ENCODE peak calls at places on chromosome 1, in six cellular contexts. One of them, this sample, is unnamed.

GRCh38 chr1:109045595-109045994 is 3.7 kb upstream of the WDR47 start:
- DNase-seq in activated gamma-delta T cell treated with anti-CD3 and anti-CD28 coated beads, Interleukin-2, amount 50 U/mL, for 16 hours: no peak
- DNase-seq in activated CD4-positive, CD25-positive, alpha-beta regulatory T cell: no peak
- DNase-seq in RWPE1: no peak
- DNase-seq in lung: no peak
- DNase-seq in NCI-H1105: no peak
- DNase-seq in this sample: no peak

GRCh38 chr1:199545780-199546179 is 481.7 kb upstream of the NR5A2 start:
- DNase-seq in activated gamma-delta T cell treated with anti-CD3 and anti-CD28 coated beads, Interleukin-2, amount 50 U/mL, for 16 hours: no peak
- DNase-seq in activated CD4-positive, CD25-positive, alpha-beta regulatory T cell: no peak
- DNase-seq in RWPE1: peak; percentile 25
- DNase-seq in lung: no peak
- DNase-seq in NCI-H1105: no peak
- DNase-seq in this sample: no peak

GRCh38 chr1:22880174-22880601 is 92.5 kb downstream of the LACTBL1 start:
- DNase-seq in activated gamma-delta T cell treated with anti-CD3 and anti-CD28 coated beads, Interleukin-2, amount 50 U/mL, for 16 hours: no peak
- DNase-seq in activated CD4-positive, CD25-positive, alpha-beta regulatory T cell: no peak
- DNase-seq in RWPE1: no peak
- DNase-seq in lung: no peak
- DNase-seq in NCI-H1105: no peak
- DNase-seq in this sample: no peak

GRCh38 chr1:85578321-85579295 is 2.0 kb upstream of the CCN1 start:
- DNase-seq in activated gamma-delta T cell treated with anti-CD3 and anti-CD28 coated beads, Interleukin-2, amount 50 U/mL, for 16 hours: no peak
- DNase-seq in activated CD4-positive, CD25-positive, alpha-beta regulatory T cell: no peak
- DNase-seq in RWPE1: no peak
- DNase-seq in lung: no peak
- DNase-seq in NCI-H1105: no peak
- DNase-seq in this sample: no peak

GRCh38 chr1:24015226-24016210 is 35.4 kb upstream of the SRSF10 start:
- DNase-seq in activated gamma-delta T cell treated with anti-CD3 and anti-CD28 coated beads, Interleukin-2, amount 50 U/mL, for 16 hours: no peak
- DNase-seq in activated CD4-positive, CD25-positive, alpha-beta regulatory T cell: no peak
- DNase-seq in RWPE1: no peak
- DNase-seq in lung: no peak
- DNase-seq in NCI-H1105: no peak
- DNase-seq in this sample: no peak

GRCh38 chr1:202005958-202006357 is 4.4 kb upstream of the ELF3 start:
- DNase-seq in activated gamma-delta T cell treated with anti-CD3 and anti-CD28 coated beads, Interleukin-2, amount 50 U/mL, for 16 hours: no peak
- DNase-seq in activated CD4-positive, CD25-positive, alpha-beta regulatory T cell: no peak
- DNase-seq in RWPE1: peak; percentile 51
- DNase-seq in lung: no peak
- DNase-seq in NCI-H1105: no peak
- DNase-seq in this sample: no peak

GRCh38 chr1:90706437-90707362 is 10.4 kb downstream of the BARHL2 start:
- DNase-seq in activated gamma-delta T cell treated with anti-CD3 and anti-CD28 coated beads, Interleukin-2, amount 50 U/mL, for 16 hours: no peak
- DNase-seq in activated CD4-positive, CD25-positive, alpha-beta regulatory T cell: no peak
- DNase-seq in RWPE1: no peak
- DNase-seq in lung: peak; percentile 29
- DNase-seq in NCI-H1105: peak; percentile 32
- DNase-seq in this sample: no peak

GRCh38 chr1:1540817-1541628 is 599 bp upstream of the TMEM240 start:
- DNase-seq in activated gamma-delta T cell treated with anti-CD3 and anti-CD28 coated beads, Interleukin-2, amount 50 U/mL, for 16 hours: no peak
- DNase-seq in activated CD4-positive, CD25-positive, alpha-beta regulatory T cell: no peak
- DNase-seq in RWPE1: no peak
- DNase-seq in lung: no peak
- DNase-seq in NCI-H1105: no peak
- DNase-seq in this sample: no peak

GRCh38 chr1:240194120-240194519 is 102.4 kb downstream of the FMN2 start:
- DNase-seq in activated gamma-delta T cell treated with anti-CD3 and anti-CD28 coated beads, Interleukin-2, amount 50 U/mL, for 16 hours: no peak
- DNase-seq in activated CD4-positive, CD25-positive, alpha-beta regulatory T cell: no peak
- DNase-seq in RWPE1: no peak
- DNase-seq in lung: no peak
- DNase-seq in NCI-H1105: no peak
- DNase-seq in this sample: no peak

GRCh38 chr1:77954521-77954920 is 24.4 kb downstream of the FUBP1 start:
- DNase-seq in activated gamma-delta T cell treated with anti-CD3 and anti-CD28 coated beads, Interleukin-2, amount 50 U/mL, for 16 hours: no peak
- DNase-seq in activated CD4-positive, CD25-positive, alpha-beta regulatory T cell: no peak
- DNase-seq in RWPE1: no peak
- DNase-seq in lung: no peak
- DNase-seq in NCI-H1105: no peak
- DNase-seq in this sample: no peak

GRCh38 chr1:206672011-206672688 is 12.6 kb upstream of the MAPKAPK2 start:
- DNase-seq in activated gamma-delta T cell treated with anti-CD3 and anti-CD28 coated beads, Interleukin-2, amount 50 U/mL, for 16 hours: no peak
- DNase-seq in activated CD4-positive, CD25-positive, alpha-beta regulatory T cell: no peak
- DNase-seq in RWPE1: no peak
- DNase-seq in lung: no peak
- DNase-seq in NCI-H1105: peak; percentile 12
- DNase-seq in this sample: no peak

GRCh38 chr1:215860833-215861232 is 293.7 kb downstream of the KCTD3 start:
- DNase-seq in activated gamma-delta T cell treated with anti-CD3 and anti-CD28 coated beads, Interleukin-2, amount 50 U/mL, for 16 hours: no peak
- DNase-seq in activated CD4-positive, CD25-positive, alpha-beta regulatory T cell: no peak
- DNase-seq in RWPE1: no peak
- DNase-seq in lung: no peak
- DNase-seq in NCI-H1105: no peak
- DNase-seq in this sample: no peak

GRCh38 chr1:9905010-9905409 is 5.1 kb downstream of the CTNNBIP1 start:
- DNase-seq in activated gamma-delta T cell treated with anti-CD3 and anti-CD28 coated beads, Interleukin-2, amount 50 U/mL, for 16 hours: no peak
- DNase-seq in activated CD4-positive, CD25-positive, alpha-beta regulatory T cell: no peak
- DNase-seq in RWPE1: no peak
- DNase-seq in lung: no peak
- DNase-seq in NCI-H1105: no peak
- DNase-seq in this sample: no peak

This sample was measured in natural killer cell treated with Interleukin-12 subunit alpha and Interleukin-12 subunit beta and Interleukin-15 and Interleukin-18, amount 100 ng/mL, for 72 hours.